ENCODE peak calls at places on chromosomes 5 and 9, in ten cellular contexts. Q is stimulated activated CD4-positive, alpha-beta T cell treated with anti-CD3 and anti-CD28 coated beads, Interleukin-2, amount 100 ng/mL, for 48 hours; N is effector memory CD8-positive, alpha-beta T cell; E is nephron progenitor cell; P is dorsolateral prefrontal cortex; D is Calu3; M is cardiac muscle cell; B is AG08395; V is NCI-H1092 treated with DMSO at 0.1 percent for 48 hours; O is CD4-positive, alpha-beta T cell. S is an unnamed sample.

GRCh38 chr5:54211912-54212311 is 98.5 kb downstream of the ARL15 start:
- DNase-seq in P (no peak), N (no peak), E (no peak), D (no peak), O (no peak), B (no peak), Q (no peak), M (no peak), V (no peak), S (no peak)

GRCh38 chr9:136268776-136269175 is 23.2 kb upstream of the QSOX2 start:
- DNase-seq in P (no peak), E (no peak), D (no peak), B (no peak), V (no peak), M (peak), O (no peak), N (no peak), Q (no peak), S (no peak)

GRCh38 chr5:23525751-23526150 is 18.3 kb downstream of the PRDM9 start:
- DNase-seq in N (no peak), B (no peak), E (no peak), P (no peak), V (no peak), O (no peak), Q (no peak), M (no peak), D (no peak), S (no peak)

GRCh38 chr9:5425006-5425628 is 12.6 kb downstream of the PLGRKT start:
- DNase-seq in B (peak), M (no peak), N (no peak), V (peak), D (no peak), Q (no peak), E (no peak), O (no peak), P (no peak), S (peak)

GRCh38 chr5:50704730-50705129 is 38.3 kb downstream of the PARP8 start:
- DNase-seq in V (no peak), D (no peak), Q (no peak), B (no peak), N (no peak), P (no peak), M (no peak), E (no peak), O (no peak), S (no peak)

GRCh38 chr9:38142201-38142600 is 73.2 kb upstream of the SHB start:
- DNase-seq in B (peak), V (no peak), D (no peak), Q (no peak), N (no peak), M (no peak), P (no peak), O (no peak), E (no peak), S (no peak)

GRCh38 chr5:69136296-69136695 is 30.7 kb upstream of the CCNB1 start:
- DNase-seq in O (no peak), D (no peak), B (no peak), V (no peak), M (no peak), E (no peak), N (no peak), Q (no peak), P (no peak), S (no peak)

GRCh38 chr5:52660621-52661020 is 127.1 kb upstream of the ITGA1 start:
- DNase-seq in V (no peak), N (no peak), D (no peak), O (no peak), P (no peak), Q (no peak), B (no peak), M (no peak), E (no peak), S (no peak)

GRCh38 chr9:80873861-80874260 is 815.5 kb downstream of the TLE1 start:
- DNase-seq in E (no peak), D (no peak), O (no peak), B (peak), M (no peak), P (no peak), V (no peak), Q (no peak), N (no peak), S (no peak)

GRCh38 chr5:158223054-158223453 is 364.1 kb upstream of the CLINT1 start:
- DNase-seq in P (no peak), O (no peak), N (no peak), D (no peak), Q (no peak), M (no peak), V (no peak), B (no peak), E (peak), S (no peak)

GRCh38 chr5:126449751-126450271 is 26.6 kb downstream of the GRAMD2B start:
- DNase-seq in E (no peak), O (peak), M (peak), D (no peak), N (peak), P (no peak), V (no peak), B (peak), Q (peak), S (no peak)

GRCh38 chr9:31119882-31120481 is 1264.5 kb upstream of the ACO1 start:
- DNase-seq in V (peak), M (peak), O (peak), P (no peak), B (no peak), E (no peak), N (peak), D (peak), Q (no peak), S (no peak)

GRCh38 chr9:126108240-126108639 is 218.4 kb upstream of the MVB12B start:
- DNase-seq in E (peak), D (no peak), Q (no peak), O (no peak), V (no peak), B (peak), N (no peak), P (no peak), M (peak), S (no peak)

GRCh38 chr9:99076483-99077171 is 28.3 kb upstream of the TGFBR1 start:
- DNase-seq in Q (no peak), E (no peak), D (no peak), V (no peak), B (no peak), P (no peak), M (no peak), N (peak), O (peak), S (no peak)

GRCh38 chr5:71924325-71924724 is 182.9 kb upstream of the MAP1B start:
- DNase-seq in B (no peak), D (no peak), E (no peak), V (peak), Q (no peak), O (no peak), P (no peak), M (no peak), N (no peak), S (no peak)

GRCh38 chr5:142586552-142586951 is 99.3 kb downstream of the FGF1 start:
- DNase-seq in E (no peak), Q (no peak), V (no peak), D (no peak), M (no peak), P (no peak), O (no peak), N (no peak), B (no peak), S (no peak)

GRCh38 chr9:114906922-114907571 is 23.3 kb downstream of the TNFSF8 start:
- DNase-seq in O (no peak), D (peak), Q (no peak), V (peak), N (peak), P (no peak), M (peak), E (peak), B (peak), S (no peak)

GRCh38 chr5:178240772-178241171 is 8.2 kb upstream of the PHYKPL start:
- DNase-seq in D (no peak), Q (no peak), M (no peak), N (no peak), V (no peak), P (no peak), O (no peak), E (no peak), B (no peak), S (peak)

GRCh38 chr9:26665676-26666075 is 226.9 kb downstream of the CAAP1 start:
- DNase-seq in O (no peak), N (no peak), P (no peak), B (no peak), D (no peak), M (no peak), Q (no peak), V (no peak), E (no peak), S (no peak)

GRCh38 chr5:59548807-59549357 is 344.6 kb downstream of the PDE4D start:
- DNase-seq in E (no peak), M (no peak), Q (no peak), O (no peak), B (no peak), D (no peak), N (no peak), V (peak), P (no peak), S (no peak)

GRCh38 chr5:160175438-160176218 is 53.7 kb upstream of the FABP6 start:
- DNase-seq in Q (no peak), M (no peak), E (peak), B (no peak), D (no peak), V (peak), O (no peak), P (peak), N (no peak), S (no peak)

GRCh38 chr9:133078486-133078885 is 16.7 kb downstream of the CEL start:
- DNase-seq in O (no peak), M (no peak), Q (no peak), D (no peak), E (no peak), B (no peak), P (no peak), N (no peak), V (no peak), S (no peak)

GRCh38 chr5:139446956-139447779 is 7.8 kb upstream of the DNAJC18 start:
- DNase-seq in E (no peak), Q (no peak), O (no peak), M (no peak), B (peak), D (no peak), P (no peak), V (no peak), N (no peak), S (no peak)

GRCh38 chr9:116058421-116058820 is 95.2 kb upstream of the PAPPA start:
- DNase-seq in M (no peak), Q (no peak), E (no peak), B (no peak), N (no peak), V (no peak), D (no peak), P (no peak), O (no peak), S (no peak)